ENCODE peak calls at places on chromosomes 2 and 18, in nine cellular contexts. D, Z, V, Y, H, F, T, I and R are unnamed samples.

GRCh38 chr18:2213905-2214304 is 357.4 kb downstream of the METTL4 start:
- DNase-seq in F (no peak), I (no peak), Y (no peak), V (no peak), H (no peak), Z (no peak), D (no peak), T (no peak), R (no peak)

GRCh38 chr2:36352024-36352398 is 3.6 kb upstream of the CRIM1 start:
- DNase-seq in T (no peak), Y (no peak), D (no peak), I (peak; percentile 65), H (no peak), F (peak; percentile 57), Z (no peak), V (no peak), R (no peak)

GRCh38 chr2:78263571-78263970 is 741.4 kb upstream of the LRRTM4 start:
- DNase-seq in T (no peak), I (no peak), V (no peak), D (no peak), F (no peak), Z (no peak), Y (no peak), H (no peak), R (no peak)

GRCh38 chr2:201786471-201786870 is 5.7 kb upstream of the ALS2 start:
- DNase-seq in Z (no peak), I (no peak), H (peak; percentile 74), Y (no peak), D (no peak), V (no peak), T (no peak), F (no peak), R (no peak)

GRCh38 chr2:23241106-23241505 is 143.9 kb upstream of the KLHL29 start:
- DNase-seq in Z (no peak), Y (peak; percentile 55), V (no peak), D (no peak), H (no peak), I (no peak), F (no peak), T (no peak), R (no peak)

GRCh38 chr2:133885847-133886246 is 317.6 kb upstream of the NCKAP5 start:
- DNase-seq in V (no peak), D (no peak), Z (no peak), H (peak; percentile 19), F (no peak), Y (peak; percentile 64), I (no peak), T (no peak), R (peak; percentile 74)

GRCh38 chr2:231332872-231333500 is 62.5 kb upstream of the B3GNT7 start:
- DNase-seq in T (no peak), V (no peak), I (no peak), F (no peak), D (no peak), Y (no peak), H (no peak), Z (no peak), R (no peak)

GRCh38 chr18:30491815-30492551 is 550.6 kb downstream of the DSC3 start:
- DNase-seq in Y (no peak), F (no peak), Z (no peak), V (no peak), H (no peak), I (no peak), D (no peak), T (no peak), R (no peak)

GRCh38 chr2:191165190-191165643 is 14.4 kb upstream of the STAT4 start:
- DNase-seq in I (peak; percentile 57), Y (no peak), V (no peak), H (no peak), F (peak; percentile 58), D (no peak), Z (no peak), T (no peak), R (no peak)

GRCh38 chr2:215439980-215440512 is 4.2 kb upstream of the FN1 start:
- DNase-seq in D (no peak), V (no peak), T (no peak), Y (no peak), Z (no peak), I (no peak), H (peak; percentile 48), F (no peak), R (no peak)

GRCh38 chr2:205850172-205850571 is 167.9 kb downstream of the NRP2 start:
- DNase-seq in Z (no peak), F (no peak), H (no peak), V (no peak), D (no peak), I (no peak), T (no peak), Y (no peak), R (no peak)

GRCh38 chr2:240569523-240569997 is 1.3 kb downstream of the RNPEPL1 start:
- DNase-seq in Y (no peak), D (peak; percentile 16), Z (no peak), V (no peak), F (no peak), I (no peak), H (peak; percentile 72), T (no peak), R (no peak)

GRCh38 chr2:131425191-131426021 is 50.5 kb upstream of the TUBA3D start:
- DNase-seq in F (peak; percentile 50), I (peak; percentile 39), Y (no peak), T (no peak), H (no peak), Z (no peak), D (no peak), V (no peak), R (no peak)

GRCh38 chr2:131426727-131427126 is 49.2 kb upstream of the TUBA3D start:
- DNase-seq in Y (no peak), V (no peak), I (no peak), D (no peak), F (no peak), T (no peak), Z (no peak), H (no peak), R (no peak)

DNA sequence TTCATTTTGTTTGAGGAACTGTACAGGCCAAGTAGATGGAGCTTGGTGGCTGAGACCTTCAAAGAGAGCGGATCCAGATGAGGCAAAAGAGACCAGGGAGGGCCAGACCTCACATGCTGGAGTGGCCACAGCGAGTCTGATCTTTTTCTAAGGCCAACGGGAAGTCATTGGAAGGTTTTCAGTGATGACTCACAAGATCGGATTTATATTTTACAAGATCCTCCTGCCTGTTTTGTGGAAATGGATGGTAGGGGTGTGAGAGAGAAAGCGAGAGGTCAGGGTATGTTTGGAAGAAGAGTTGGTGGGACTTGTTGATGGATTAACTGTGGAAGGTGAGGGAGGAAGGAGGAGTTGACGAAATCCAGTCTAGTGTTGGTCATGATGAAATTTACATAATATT is 44.6 kb upstream of the TUBA3D start:
- DNase-seq in F (no peak), H (no peak), V (no peak), T (no peak), D (no peak), I (no peak), Y (no peak), Z (no peak), R (no peak)
- H3K27me3 ChIP-seq in F (peaks cover 31% of the 10 kb centered on the region), H (peaks cover 20% of the 10 kb centered on the region), V (peaks cover 13% of the 10 kb centered on the region), T (peaks cover 25% of the 10 kb centered on the region), D (peaks cover 52% of the 10 kb centered on the region), I (peaks cover 20% of the 10 kb centered on the region), Y (no peaks in the 10 kb centered on the region), Z (peaks cover 4% of the 10 kb centered on the region), R (peaks cover 49% of the 10 kb centered on the region)

DNA sequence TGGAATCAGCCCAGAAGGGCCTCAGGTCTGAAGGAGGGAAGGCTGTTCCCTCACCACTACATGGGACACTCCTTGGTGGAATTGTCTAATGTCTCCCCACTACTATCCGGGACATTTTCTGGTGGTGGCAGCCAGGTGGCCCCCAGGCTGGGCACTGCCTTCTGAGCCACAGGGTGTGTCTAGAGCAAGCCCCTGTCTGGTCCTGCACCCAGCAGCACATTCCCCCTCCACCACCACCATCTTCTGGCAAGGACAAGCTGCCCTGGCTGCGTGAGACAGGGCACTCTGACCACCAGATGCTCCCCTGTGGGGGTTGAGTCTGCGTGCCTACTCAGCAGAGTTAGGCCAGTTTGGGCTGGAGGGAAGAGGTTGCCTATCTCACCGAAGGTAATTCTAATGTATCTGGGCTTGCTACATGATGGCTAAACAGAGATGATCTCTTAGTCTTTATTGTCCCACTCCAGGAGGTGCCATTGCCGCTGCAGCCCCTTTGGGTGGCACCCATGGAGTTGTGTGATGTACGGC is 106.3 kb downstream of the PLB1 start:
- DNase-seq in V (no peak), Z (peak; percentile 71), I (no peak), T (no peak), F (no peak), H (no peak), Y (no peak), D (no peak), R (no peak)
- H3K27ac ChIP-seq in V (peak overlapping the region; percentile 16), Z (peak overlapping the region; percentile 58), I (no peak overlapping the region), T (no peak overlapping the region), F (no peak overlapping the region), H (no peak overlapping the region), Y (no peak overlapping the region), D (peak overlapping the region; percentile 38), R (peak overlapping the region; percentile 62)

GRCh38 chr2:127703282-127703681 is 2.0 kb downstream of the SFT2D3 start:
- DNase-seq in T (no peak), Z (no peak), F (no peak), H (peak; percentile 61), D (no peak), I (no peak), Y (no peak), V (no peak), R (no peak)

GRCh38 chr2:127702395-127703009 is 1.2 kb downstream of the SFT2D3 start:
- DNase-seq in V (no peak), Z (no peak), I (no peak), D (no peak), H (no peak), Y (no peak), T (no peak), F (no peak), R (no peak)

GRCh38 chr2:127700527-127701192 is 637 bp upstream of the SFT2D3 start:
- DNase-seq in F (no peak), D (peak; percentile 50), V (no peak), I (peak; percentile 77), T (no peak), Y (no peak), H (peak; percentile 62), Z (peak; percentile 92), R (peak; percentile 91)

GRCh38 chr2:127701651-127702394 is 526 bp downstream of the SFT2D3 start:
- DNase-seq in D (peak; percentile 78), T (peak; percentile 41), H (peak; percentile 98), F (peak; percentile 85), I (peak; percentile 89), Y (no peak), Z (peak; percentile 97), V (peak; percentile 84), R (peak; percentile 96)

DNA sequence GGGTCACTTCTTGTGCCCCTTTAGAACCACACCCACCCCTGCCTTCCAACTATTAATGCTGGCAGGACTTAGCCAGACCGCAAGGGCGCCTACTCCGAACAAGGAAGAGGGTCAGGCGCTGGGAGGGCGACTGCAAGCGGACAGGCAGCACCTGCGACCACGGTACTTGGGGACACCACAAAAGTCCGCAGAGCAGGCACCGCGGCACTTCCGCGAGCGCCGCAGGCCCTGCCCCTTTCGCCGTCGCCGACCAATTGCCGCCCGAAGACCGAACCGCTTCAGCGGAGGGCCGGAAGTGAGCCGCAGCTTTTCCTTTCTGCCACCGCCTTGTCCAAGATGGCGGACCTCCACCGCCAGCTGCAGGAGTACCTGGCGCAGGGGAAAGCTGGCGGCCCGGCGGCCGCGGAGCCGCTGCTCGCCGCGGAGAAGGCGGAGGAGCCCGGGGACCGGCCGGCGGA is at the start of gene SFT2D3:
- DNase-seq in Z (peak; percentile 99), T (peak; percentile 81), H (peak; percentile 99), D (peak; percentile 92), I (peak; percentile 95), F (peak; percentile 95), V (peak; percentile 95), Y (peak; percentile 98), R (peak; percentile 98)
- TF ChIP-seq CTCF in Z (no peak), T (no peak), H (no peak), D (peak; percentile 13), I (no peak), F (no peak), V (no peak), Y (no peak), R (no peak)

GRCh38 chr2:45631319-45631718 is 20.2 kb upstream of the PRKCE start:
- DNase-seq in V (no peak), T (no peak), H (no peak), Z (no peak), Y (no peak), F (no peak), I (no peak), D (no peak), R (no peak)
- H3K27me3 ChIP-seq in V (peaks cover 4% of the 10 kb centered on the region), T (no peaks in the 10 kb centered on the region), H (peaks cover 75% of the 10 kb centered on the region), Z (no peaks in the 10 kb centered on the region), Y (no peaks in the 10 kb centered on the region), F (no peaks in the 10 kb centered on the region), I (no peaks in the 10 kb centered on the region), D (peaks cover 12% of the 10 kb centered on the region), R (no peaks in the 10 kb centered on the region)